ENCODE peak calls at places on chromosomes 7 and 10, in five cellular contexts. One of them, this sample, is unnamed.

GRCh38 chr10:66362522-66362921 is 563.3 kb upstream of the LRRTM3 start:
- DNase-seq in natural killer cell: no peak
- DNase-seq in adrenal gland: no peak
- DNase-seq in AG04449: no peak
- DNase-seq in GM13977: no peak
- DNase-seq in this sample: no peak

GRCh38 chr7:149856-150636 is 42.3 kb upstream of the FAM20C start:
- DNase-seq in natural killer cell: peak; percentile 49
- DNase-seq in adrenal gland: peak; percentile 47
- DNase-seq in GM13977: no peak
- DNase-seq in AG04449: no peak
- DNase-seq in this sample: no peak

GRCh38 chr7:2692543-2692942 is 4.5 kb downstream of the AMZ1 start:
- DNase-seq in AG04449: no peak
- DNase-seq in GM13977: no peak
- DNase-seq in adrenal gland: no peak
- DNase-seq in natural killer cell: no peak
- DNase-seq in this sample: no peak

GRCh38 chr7:16067695-16068094 is 353.6 kb downstream of the CRPPA start:
- DNase-seq in AG04449: no peak
- DNase-seq in GM13977: no peak
- DNase-seq in natural killer cell: no peak
- DNase-seq in adrenal gland: no peak
- DNase-seq in this sample: no peak

GRCh38 chr10:72847681-72848080 is 45.9 kb upstream of the OIT3 start:
- DNase-seq in AG04449: no peak
- DNase-seq in natural killer cell: no peak
- DNase-seq in adrenal gland: no peak
- DNase-seq in GM13977: no peak
- DNase-seq in this sample: no peak

GRCh38 chr10:49614242-49615198 is 683 bp downstream of the CHAT start:
- DNase-seq in adrenal gland: no peak
- DNase-seq in AG04449: no peak
- DNase-seq in natural killer cell: no peak
- DNase-seq in GM13977: peak; percentile 36
- DNase-seq in this sample: peak; percentile 73

GRCh38 chr7:158421394-158421793 is 166.2 kb downstream of the PTPRN2 start:
- DNase-seq in adrenal gland: no peak
- DNase-seq in natural killer cell: no peak
- DNase-seq in AG04449: no peak
- DNase-seq in GM13977: no peak
- DNase-seq in this sample: no peak

GRCh38 chr7:756928-757560 is 30.0 kb upstream of the PRKAR1B start:
- DNase-seq in adrenal gland: no peak
- DNase-seq in AG04449: no peak
- DNase-seq in natural killer cell: no peak
- DNase-seq in GM13977: no peak
- DNase-seq in this sample: peak; percentile 78

GRCh38 chr10:127524229-127524628 is 24.9 kb upstream of the NPS start:
- DNase-seq in GM13977: no peak
- DNase-seq in adrenal gland: no peak
- DNase-seq in natural killer cell: no peak
- DNase-seq in AG04449: no peak
- DNase-seq in this sample: no peak

GRCh38 chr7:37982423-37982822 is 62.0 kb downstream of the EPDR1 start:
- DNase-seq in natural killer cell: no peak
- DNase-seq in adrenal gland: peak; percentile 17
- DNase-seq in AG04449: no peak
- DNase-seq in GM13977: no peak
- DNase-seq in this sample: no peak

GRCh38 chr7:81256991-81257390 is 338.1 kb upstream of the SEMA3C start:
- DNase-seq in adrenal gland: no peak
- DNase-seq in natural killer cell: no peak
- DNase-seq in GM13977: no peak
- DNase-seq in AG04449: no peak
- DNase-seq in this sample: no peak

GRCh38 chr7:103632972-103633371 is 187.0 kb upstream of the SLC26A5 start:
- DNase-seq in AG04449: no peak
- DNase-seq in natural killer cell: no peak
- DNase-seq in GM13977: no peak
- DNase-seq in adrenal gland: no peak
- DNase-seq in this sample: no peak

GRCh38 chr7:87933953-87934698 is at the start of gene ADAM22:
- DNase-seq in adrenal gland: peak; percentile 95
- DNase-seq in AG04449: no peak
- DNase-seq in natural killer cell: peak; percentile 73
- DNase-seq in GM13977: peak; percentile 94
- DNase-seq in this sample: no peak
- TF ChIP-seq CTCF in adrenal gland: no peak
- TF ChIP-seq CTCF in AG04449: no peak
- TF ChIP-seq CTCF in natural killer cell: no peak
- TF ChIP-seq CTCF in GM13977: no peak
- TF ChIP-seq CTCF in this sample: peak; percentile 35

GRCh38 chr7:100689230-100690135 is 4.6 kb downstream of the GIGYF1 start:
- DNase-seq in AG04449: no peak
- DNase-seq in GM13977: peak; percentile 42
- DNase-seq in adrenal gland: peak; percentile 23
- DNase-seq in natural killer cell: no peak
- DNase-seq in this sample: no peak
- TF ChIP-seq CTCF in AG04449: no peak
- TF ChIP-seq CTCF in GM13977: no peak
- TF ChIP-seq CTCF in adrenal gland: no peak
- TF ChIP-seq CTCF in natural killer cell: no peak
- TF ChIP-seq CTCF in this sample: no peak

GRCh38 chr7:134845461-134845860 is 66.0 kb downstream of the CALD1 start:
- DNase-seq in AG04449: no peak
- DNase-seq in adrenal gland: no peak
- DNase-seq in GM13977: peak; percentile 27
- DNase-seq in natural killer cell: no peak
- DNase-seq in this sample: no peak
- TF ChIP-seq CTCF in AG04449: peak; percentile 4
- TF ChIP-seq CTCF in adrenal gland: no peak
- TF ChIP-seq CTCF in GM13977: peak; percentile 45
- TF ChIP-seq CTCF in natural killer cell: no peak
- TF ChIP-seq CTCF in this sample: peak; percentile 64

DNA sequence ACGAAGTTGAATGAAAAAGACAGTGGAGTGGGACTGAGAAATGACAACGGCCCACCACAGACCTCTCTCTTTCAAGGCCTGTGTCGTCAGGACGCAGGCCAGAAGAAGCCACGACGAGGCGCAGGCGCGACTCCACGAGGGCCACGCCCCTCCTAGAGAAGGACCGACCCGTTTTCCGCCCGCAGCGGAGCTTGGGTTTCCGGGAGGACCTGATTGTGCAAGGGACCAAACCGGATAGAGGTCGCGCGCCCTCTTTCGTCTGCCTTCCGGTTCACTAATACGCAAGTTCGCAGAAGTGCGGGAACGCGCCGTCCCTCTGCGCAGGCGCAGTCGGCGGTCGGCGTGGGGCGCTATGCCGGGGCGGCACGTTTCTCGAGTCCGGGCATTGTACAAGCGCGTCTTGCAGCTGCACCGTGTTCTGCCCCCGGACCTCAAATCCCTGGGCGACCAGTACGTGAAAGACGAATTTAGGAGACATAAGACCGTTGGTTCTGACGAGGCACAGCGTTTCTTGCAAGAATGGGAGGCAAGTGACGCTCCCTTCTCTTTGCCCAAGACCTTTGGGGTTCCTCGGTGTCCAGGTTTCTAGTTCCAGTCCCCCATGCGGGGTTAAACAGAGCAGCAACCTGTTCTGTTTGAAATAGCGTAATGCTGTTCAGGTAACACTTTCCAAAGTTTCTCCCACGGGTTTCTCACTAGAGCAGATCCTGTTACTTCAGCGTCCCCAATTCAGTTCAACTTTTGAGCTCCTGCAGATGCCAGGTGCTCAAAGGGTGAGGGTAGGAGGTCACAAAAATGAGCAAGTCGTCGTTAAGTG is at the start of gene SDHAF3:
- DNase-seq in natural killer cell: peak; percentile 96
- DNase-seq in GM13977: peak; percentile 91
- DNase-seq in adrenal gland: peak; percentile 98
- DNase-seq in AG04449: peak; percentile 84
- DNase-seq in this sample: peak; percentile 99
- TF ChIP-seq CTCF in natural killer cell: no peak
- TF ChIP-seq CTCF in GM13977: no peak
- TF ChIP-seq CTCF in adrenal gland: no peak
- TF ChIP-seq CTCF in AG04449: peak; percentile 15
- TF ChIP-seq CTCF in this sample: peak; percentile 52

GRCh38 chr7:136925556-136925955 is 57.1 kb downstream of the CHRM2 start:
- DNase-seq in GM13977: no peak
- DNase-seq in AG04449: no peak
- DNase-seq in natural killer cell: no peak
- DNase-seq in adrenal gland: no peak
- DNase-seq in this sample: no peak

GRCh38 chr7:136919820-136920219 is 51.4 kb downstream of the CHRM2 start:
- DNase-seq in adrenal gland: no peak
- DNase-seq in natural killer cell: no peak
- DNase-seq in GM13977: no peak
- DNase-seq in AG04449: no peak
- DNase-seq in this sample: no peak

GRCh38 chr7:136923111-136923510 is 54.7 kb downstream of the CHRM2 start:
- DNase-seq in adrenal gland: no peak
- DNase-seq in natural killer cell: no peak
- DNase-seq in GM13977: no peak
- DNase-seq in AG04449: peak; percentile 40
- DNase-seq in this sample: no peak

GRCh38 chr7:136925049-136925448 is 56.6 kb downstream of the CHRM2 start:
- DNase-seq in adrenal gland: no peak
- DNase-seq in AG04449: no peak
- DNase-seq in GM13977: no peak
- DNase-seq in natural killer cell: no peak
- DNase-seq in this sample: no peak
- TF ChIP-seq CTCF in adrenal gland: no peak
- TF ChIP-seq CTCF in AG04449: no peak
- TF ChIP-seq CTCF in GM13977: no peak
- TF ChIP-seq CTCF in natural killer cell: no peak
- TF ChIP-seq CTCF in this sample: no peak

This sample was measured in chondrocyte.